ENCODE peak calls at places on chromosomes 4 and X, in six cellular contexts. One of them, this sample, is unnamed.

GRCh38 chr4:47531241-47531953 is 46.3 kb downstream of the ATP10D start:
- DNase-seq in smooth muscle cell of the brain vasculature: peak; percentile 51
- DNase-seq in AG04450: peak; percentile 47
- DNase-seq in iPS-NIHi11: peak; percentile 45
- DNase-seq in activated T-helper 1 cell treated with Interleukin-2 at 50 U/mL for 16 hours: peak; percentile 19
- DNase-seq in neural progenitor cell: peak; percentile 70
- DNase-seq in this sample: no peak

GRCh38 chrX:1425381-1425780 is 27.3 kb downstream of the ASMTL start:
- DNase-seq in smooth muscle cell of the brain vasculature: no peak
- DNase-seq in AG04450: no peak
- DNase-seq in iPS-NIHi11: no peak
- DNase-seq in activated T-helper 1 cell treated with Interleukin-2 at 50 U/mL for 16 hours: no peak
- DNase-seq in neural progenitor cell: no peak
- DNase-seq in this sample: no peak

GRCh38 chr4:54660591-54660990 is 2.8 kb downstream of the KIT start:
- DNase-seq in smooth muscle cell of the brain vasculature: no peak
- DNase-seq in AG04450: no peak
- DNase-seq in iPS-NIHi11: no peak
- DNase-seq in activated T-helper 1 cell treated with Interleukin-2 at 50 U/mL for 16 hours: no peak
- DNase-seq in neural progenitor cell: no peak
- DNase-seq in this sample: no peak

GRCh38 chr4:61299316-61299715 is 99.2 kb downstream of the ADGRL3 start:
- DNase-seq in smooth muscle cell of the brain vasculature: no peak
- DNase-seq in AG04450: no peak
- DNase-seq in iPS-NIHi11: no peak
- DNase-seq in activated T-helper 1 cell treated with Interleukin-2 at 50 U/mL for 16 hours: no peak
- DNase-seq in neural progenitor cell: no peak
- DNase-seq in this sample: no peak

GRCh38 chr4:40992472-40993298 is 221.7 kb downstream of the APBB2 start:
- DNase-seq in smooth muscle cell of the brain vasculature: no peak
- DNase-seq in AG04450: no peak
- DNase-seq in iPS-NIHi11: no peak
- DNase-seq in activated T-helper 1 cell treated with Interleukin-2 at 50 U/mL for 16 hours: no peak
- DNase-seq in neural progenitor cell: no peak
- DNase-seq in this sample: no peak

GRCh38 chr4:54581807-54582206 is 76.0 kb upstream of the KIT start:
- DNase-seq in smooth muscle cell of the brain vasculature: no peak
- DNase-seq in AG04450: no peak
- DNase-seq in iPS-NIHi11: no peak
- DNase-seq in activated T-helper 1 cell treated with Interleukin-2 at 50 U/mL for 16 hours: no peak
- DNase-seq in neural progenitor cell: no peak
- DNase-seq in this sample: no peak

GRCh38 chrX:41589634-41590270 is 99.0 kb upstream of the GPR34 start:
- DNase-seq in smooth muscle cell of the brain vasculature: no peak
- DNase-seq in AG04450: no peak
- DNase-seq in iPS-NIHi11: no peak
- DNase-seq in activated T-helper 1 cell treated with Interleukin-2 at 50 U/mL for 16 hours: no peak
- DNase-seq in neural progenitor cell: no peak
- DNase-seq in this sample: no peak

GRCh38 chrX:140664939-140665338 is 44.6 kb upstream of the LINC00632 start:
- DNase-seq in smooth muscle cell of the brain vasculature: no peak
- DNase-seq in AG04450: no peak
- DNase-seq in iPS-NIHi11: no peak
- DNase-seq in activated T-helper 1 cell treated with Interleukin-2 at 50 U/mL for 16 hours: no peak
- DNase-seq in neural progenitor cell: no peak
- DNase-seq in this sample: no peak

GRCh38 chrX:132292753-132293152 is 73.5 kb upstream of the RAP2C start:
- DNase-seq in smooth muscle cell of the brain vasculature: peak; percentile 12
- DNase-seq in AG04450: peak; percentile 15
- DNase-seq in iPS-NIHi11: peak; percentile 54
- DNase-seq in activated T-helper 1 cell treated with Interleukin-2 at 50 U/mL for 16 hours: no peak
- DNase-seq in neural progenitor cell: peak; percentile 70
- DNase-seq in this sample: no peak

GRCh38 chrX:36160056-36160455 is 240.5 kb downstream of the CFAP47 start:
- DNase-seq in smooth muscle cell of the brain vasculature: no peak
- DNase-seq in AG04450: no peak
- DNase-seq in iPS-NIHi11: no peak
- DNase-seq in activated T-helper 1 cell treated with Interleukin-2 at 50 U/mL for 16 hours: no peak
- DNase-seq in neural progenitor cell: no peak
- DNase-seq in this sample: no peak

GRCh38 chr4:53168237-53168636 is 197.6 kb downstream of the SCFD2 start:
- DNase-seq in smooth muscle cell of the brain vasculature: no peak
- DNase-seq in AG04450: no peak
- DNase-seq in iPS-NIHi11: no peak
- DNase-seq in activated T-helper 1 cell treated with Interleukin-2 at 50 U/mL for 16 hours: no peak
- DNase-seq in neural progenitor cell: no peak
- DNase-seq in this sample: no peak

GRCh38 chr4:181017038-181017437 is 1226.2 kb upstream of the TENM3 start:
- DNase-seq in smooth muscle cell of the brain vasculature: no peak
- DNase-seq in AG04450: no peak
- DNase-seq in iPS-NIHi11: no peak
- DNase-seq in activated T-helper 1 cell treated with Interleukin-2 at 50 U/mL for 16 hours: no peak
- DNase-seq in neural progenitor cell: no peak
- DNase-seq in this sample: no peak

GRCh38 chr4:7372673-7373072 is 62.1 kb downstream of the PSAPL1 start:
- DNase-seq in smooth muscle cell of the brain vasculature: no peak
- DNase-seq in AG04450: no peak
- DNase-seq in iPS-NIHi11: no peak
- DNase-seq in activated T-helper 1 cell treated with Interleukin-2 at 50 U/mL for 16 hours: no peak
- DNase-seq in neural progenitor cell: no peak
- DNase-seq in this sample: peak; percentile 40

GRCh38 chrX:30831082-30831481 is 58.0 kb downstream of the TAB3 start:
- DNase-seq in smooth muscle cell of the brain vasculature: no peak
- DNase-seq in AG04450: no peak
- DNase-seq in iPS-NIHi11: peak; percentile 10
- DNase-seq in activated T-helper 1 cell treated with Interleukin-2 at 50 U/mL for 16 hours: no peak
- DNase-seq in neural progenitor cell: peak; percentile 47
- DNase-seq in this sample: no peak

GRCh38 chrX:135408794-135409193 is 12.9 kb upstream of the SMIM10L2A start:
- DNase-seq in smooth muscle cell of the brain vasculature: no peak
- DNase-seq in AG04450: no peak
- DNase-seq in iPS-NIHi11: no peak
- DNase-seq in activated T-helper 1 cell treated with Interleukin-2 at 50 U/mL for 16 hours: no peak
- DNase-seq in neural progenitor cell: no peak
- DNase-seq in this sample: no peak

GRCh38 chrX:151675121-151675746 is 20.0 kb upstream of the PRRG3 start:
- DNase-seq in smooth muscle cell of the brain vasculature: no peak
- DNase-seq in AG04450: no peak
- DNase-seq in iPS-NIHi11: peak; percentile 7
- DNase-seq in activated T-helper 1 cell treated with Interleukin-2 at 50 U/mL for 16 hours: no peak
- DNase-seq in neural progenitor cell: no peak
- DNase-seq in this sample: no peak

GRCh38 chr4:7358100-7358735 is 76.5 kb downstream of the PSAPL1 start:
- DNase-seq in smooth muscle cell of the brain vasculature: peak; percentile 49
- DNase-seq in AG04450: peak; percentile 65
- DNase-seq in iPS-NIHi11: no peak
- DNase-seq in activated T-helper 1 cell treated with Interleukin-2 at 50 U/mL for 16 hours: no peak
- DNase-seq in neural progenitor cell: no peak
- DNase-seq in this sample: no peak

GRCh38 chr4:85703098-85703497 is 228.1 kb downstream of the ARHGAP24 start:
- DNase-seq in smooth muscle cell of the brain vasculature: no peak
- DNase-seq in AG04450: no peak
- DNase-seq in iPS-NIHi11: no peak
- DNase-seq in activated T-helper 1 cell treated with Interleukin-2 at 50 U/mL for 16 hours: no peak
- DNase-seq in neural progenitor cell: no peak
- DNase-seq in this sample: no peak

GRCh38 chr4:109977854-109978501 is 65.3 kb downstream of the EGF start:
- DNase-seq in smooth muscle cell of the brain vasculature: peak; percentile 10
- DNase-seq in AG04450: no peak
- DNase-seq in iPS-NIHi11: peak; percentile 20
- DNase-seq in activated T-helper 1 cell treated with Interleukin-2 at 50 U/mL for 16 hours: no peak
- DNase-seq in neural progenitor cell: peak; percentile 38
- DNase-seq in this sample: no peak

GRCh38 chr4:113384600-113384999 is 335.1 kb downstream of the ANK2 start:
- DNase-seq in smooth muscle cell of the brain vasculature: no peak
- DNase-seq in AG04450: no peak
- DNase-seq in iPS-NIHi11: no peak
- DNase-seq in activated T-helper 1 cell treated with Interleukin-2 at 50 U/mL for 16 hours: no peak
- DNase-seq in neural progenitor cell: no peak
- DNase-seq in this sample: no peak

GRCh38 chr4:185039508-185040273 is 21.4 kb downstream of the HELT start:
- DNase-seq in smooth muscle cell of the brain vasculature: peak; percentile 39
- DNase-seq in AG04450: peak; percentile 37
- DNase-seq in iPS-NIHi11: peak; percentile 79
- DNase-seq in activated T-helper 1 cell treated with Interleukin-2 at 50 U/mL for 16 hours: peak; percentile 4
- DNase-seq in neural progenitor cell: peak; percentile 63
- DNase-seq in this sample: no peak

GRCh38 chr4:154503598-154503997 is 12.0 kb upstream of the DCHS2 start:
- DNase-seq in smooth muscle cell of the brain vasculature: no peak
- DNase-seq in AG04450: no peak
- DNase-seq in iPS-NIHi11: peak; percentile 40
- DNase-seq in activated T-helper 1 cell treated with Interleukin-2 at 50 U/mL for 16 hours: no peak
- DNase-seq in neural progenitor cell: peak; percentile 51
- DNase-seq in this sample: no peak

GRCh38 chr4:107896158-107896645 is 35.1 kb upstream of the CYP2U1 start:
- DNase-seq in smooth muscle cell of the brain vasculature: peak; percentile 54
- DNase-seq in AG04450: peak; percentile 83
- DNase-seq in iPS-NIHi11: no peak
- DNase-seq in activated T-helper 1 cell treated with Interleukin-2 at 50 U/mL for 16 hours: no peak
- DNase-seq in neural progenitor cell: no peak
- DNase-seq in this sample: no peak

GRCh38 chr4:53748328-53748772 is 157.1 kb upstream of the LNX1 start:
- DNase-seq in smooth muscle cell of the brain vasculature: no peak
- DNase-seq in AG04450: no peak
- DNase-seq in iPS-NIHi11: no peak
- DNase-seq in activated T-helper 1 cell treated with Interleukin-2 at 50 U/mL for 16 hours: no peak
- DNase-seq in neural progenitor cell: no peak
- DNase-seq in this sample: no peak

GRCh38 chrX:70262952-70263567 is 3.1 kb upstream of the P2RY4 start:
- DNase-seq in smooth muscle cell of the brain vasculature: no peak
- DNase-seq in AG04450: no peak
- DNase-seq in iPS-NIHi11: peak; percentile 63
- DNase-seq in activated T-helper 1 cell treated with Interleukin-2 at 50 U/mL for 16 hours: no peak
- DNase-seq in neural progenitor cell: peak; percentile 67
- DNase-seq in this sample: no peak

GRCh38 chr4:94562285-94562684 is 110.5 kb downstream of the PDLIM5 start:
- DNase-seq in smooth muscle cell of the brain vasculature: no peak
- DNase-seq in AG04450: no peak
- DNase-seq in iPS-NIHi11: no peak
- DNase-seq in activated T-helper 1 cell treated with Interleukin-2 at 50 U/mL for 16 hours: no peak
- DNase-seq in neural progenitor cell: no peak
- DNase-seq in this sample: no peak

GRCh38 chr4:82782626-82783025 is 16.0 kb downstream of the SCD5 start:
- DNase-seq in smooth muscle cell of the brain vasculature: no peak
- DNase-seq in AG04450: no peak
- DNase-seq in iPS-NIHi11: no peak
- DNase-seq in activated T-helper 1 cell treated with Interleukin-2 at 50 U/mL for 16 hours: no peak
- DNase-seq in neural progenitor cell: no peak
- DNase-seq in this sample: no peak

GRCh38 chrX:71111141-71111843 is at the start of gene IL2RG:
- DNase-seq in smooth muscle cell of the brain vasculature: no peak
- DNase-seq in AG04450: no peak
- DNase-seq in iPS-NIHi11: no peak
- DNase-seq in activated T-helper 1 cell treated with Interleukin-2 at 50 U/mL for 16 hours: peak; percentile 65
- DNase-seq in neural progenitor cell: no peak
- DNase-seq in this sample: no peak

GRCh38 chr4:78818530-78818929 is 42.4 kb downstream of the BMP2K start:
- DNase-seq in smooth muscle cell of the brain vasculature: no peak
- DNase-seq in AG04450: no peak
- DNase-seq in iPS-NIHi11: no peak
- DNase-seq in activated T-helper 1 cell treated with Interleukin-2 at 50 U/mL for 16 hours: no peak
- DNase-seq in neural progenitor cell: no peak
- DNase-seq in this sample: no peak

GRCh38 chrX:29690061-29690460 is 525.3 kb upstream of the MAGEB2 start:
- DNase-seq in smooth muscle cell of the brain vasculature: no peak
- DNase-seq in AG04450: no peak
- DNase-seq in iPS-NIHi11: no peak
- DNase-seq in activated T-helper 1 cell treated with Interleukin-2 at 50 U/mL for 16 hours: no peak
- DNase-seq in neural progenitor cell: no peak
- DNase-seq in this sample: no peak

GRCh38 chr4:124343711-124344110 is 368.8 kb downstream of the ANKRD50 start:
- DNase-seq in smooth muscle cell of the brain vasculature: no peak
- DNase-seq in AG04450: no peak
- DNase-seq in iPS-NIHi11: no peak
- DNase-seq in activated T-helper 1 cell treated with Interleukin-2 at 50 U/mL for 16 hours: no peak
- DNase-seq in neural progenitor cell: no peak
- DNase-seq in this sample: no peak

GRCh38 chr4:21749936-21750335 is 198.6 kb downstream of the KCNIP4 start:
- DNase-seq in smooth muscle cell of the brain vasculature: no peak
- DNase-seq in AG04450: no peak
- DNase-seq in iPS-NIHi11: no peak
- DNase-seq in activated T-helper 1 cell treated with Interleukin-2 at 50 U/mL for 16 hours: no peak
- DNase-seq in neural progenitor cell: no peak
- DNase-seq in this sample: no peak

GRCh38 chr4:132180020-132180427 is 969.1 kb upstream of the PCDH10 start:
- DNase-seq in smooth muscle cell of the brain vasculature: no peak
- DNase-seq in AG04450: peak; percentile 26
- DNase-seq in iPS-NIHi11: no peak
- DNase-seq in activated T-helper 1 cell treated with Interleukin-2 at 50 U/mL for 16 hours: no peak
- DNase-seq in neural progenitor cell: no peak
- DNase-seq in this sample: no peak

GRCh38 chr4:56791316-56791715 is 30.2 kb downstream of the SPINK2 start:
- DNase-seq in smooth muscle cell of the brain vasculature: no peak
- DNase-seq in AG04450: no peak
- DNase-seq in iPS-NIHi11: no peak
- DNase-seq in activated T-helper 1 cell treated with Interleukin-2 at 50 U/mL for 16 hours: no peak
- DNase-seq in neural progenitor cell: no peak
- DNase-seq in this sample: no peak

This sample was measured in Right ventricle myocardium inferior.